ENCODE peak calls at places on chromosomes 2 and 18, in seven cellular contexts. B, K, R, P, V, J and D are unnamed samples.

GRCh38 chr2:144702051-144702450 is 182.1 kb upstream of the ZEB2 start:
- DNase-seq in J (no peak), R (no peak), V (no peak), K (no peak), P (no peak), B (no peak), D (no peak)

GRCh38 chr2:169664978-169665930 is 29.0 kb downstream of the CFAP210 start:
- DNase-seq in B (peak), P (no peak), J (no peak), V (no peak), R (no peak), K (no peak), D (no peak)

GRCh38 chr2:56671973-56672569 is 488.3 kb downstream of the CCDC85A start:
- DNase-seq in P (no peak), R (no peak), V (no peak), B (peak), J (no peak), K (no peak), D (no peak)

GRCh38 chr18:21134895-21135294 is 23.3 kb upstream of the ROCK1 start:
- DNase-seq in J (no peak), K (no peak), R (no peak), P (no peak), B (no peak), V (no peak), D (no peak)

GRCh38 chr2:235570256-235570655 is 76.4 kb downstream of the AGAP1 start:
- DNase-seq in B (no peak), R (no peak), J (no peak), P (no peak), V (no peak), K (no peak), D (no peak)

GRCh38 chr2:15170068-15170775 is 390.9 kb downstream of the NBAS start:
- DNase-seq in J (no peak), R (no peak), V (no peak), B (no peak), P (no peak), K (no peak), D (no peak)

GRCh38 chr2:168663993-168664392 is 138.4 kb upstream of the NOSTRIN start:
- DNase-seq in P (no peak), B (peak), K (no peak), J (no peak), R (no peak), V (no peak), D (no peak)

GRCh38 chr18:78853341-78853740 is 126.3 kb upstream of the SALL3 start:
- DNase-seq in B (no peak), V (no peak), K (no peak), J (no peak), R (no peak), P (no peak), D (no peak)

GRCh38 chr2:42770288-42771131 is 6.6 kb upstream of the OXER1 start:
- DNase-seq in R (no peak), V (no peak), K (no peak), B (peak), P (peak), J (no peak), D (peak)

GRCh38 chr2:109582928-109583895 is 30.6 kb downstream of the SEPTIN10 start:
- DNase-seq in R (no peak), J (no peak), B (no peak), K (no peak), V (no peak), P (no peak), D (no peak)

GRCh38 chr18:62759704-62760402 is 44.5 kb downstream of the PHLPP1 start:
- DNase-seq in R (no peak), V (no peak), P (no peak), J (no peak), B (peak), K (no peak), D (peak)

GRCh38 chr2:43230981-43231827 is 4.8 kb upstream of the ZFP36L2 start:
- DNase-seq in J (no peak), R (no peak), K (no peak), V (no peak), B (no peak), P (no peak), D (no peak)

GRCh38 chr2:433216-433615 is 145.3 kb upstream of the ALKAL2 start:
- DNase-seq in J (no peak), K (no peak), B (no peak), P (no peak), R (no peak), V (no peak), D (no peak)

GRCh38 chr2:241140445-241140840 is 8.8 kb downstream of the PASK start:
- DNase-seq in K (no peak), B (no peak), P (no peak), R (no peak), J (no peak), V (peak), D (no peak)

GRCh38 chr2:207706936-207707860 is 4.2 kb upstream of the CCNYL1 start:
- DNase-seq in R (no peak), J (no peak), V (no peak), B (no peak), K (no peak), P (no peak), D (no peak)

GRCh38 chr2:112588611-112589045 is 4.2 kb downstream of the CHCHD5 start:
- DNase-seq in P (no peak), V (peak), K (no peak), B (no peak), J (no peak), R (peak), D (no peak)

GRCh38 chr18:34742761-34743366 is 32.8 kb downstream of the DTNA start:
- DNase-seq in R (no peak), P (no peak), V (no peak), K (no peak), J (no peak), B (no peak), D (no peak)

GRCh38 chr2:73111300-73112025 is 1.3 kb downstream of the RAB11FIP5 start:
- DNase-seq in K (peak), B (no peak), V (no peak), R (peak), P (peak), J (no peak), D (peak)

DNA sequence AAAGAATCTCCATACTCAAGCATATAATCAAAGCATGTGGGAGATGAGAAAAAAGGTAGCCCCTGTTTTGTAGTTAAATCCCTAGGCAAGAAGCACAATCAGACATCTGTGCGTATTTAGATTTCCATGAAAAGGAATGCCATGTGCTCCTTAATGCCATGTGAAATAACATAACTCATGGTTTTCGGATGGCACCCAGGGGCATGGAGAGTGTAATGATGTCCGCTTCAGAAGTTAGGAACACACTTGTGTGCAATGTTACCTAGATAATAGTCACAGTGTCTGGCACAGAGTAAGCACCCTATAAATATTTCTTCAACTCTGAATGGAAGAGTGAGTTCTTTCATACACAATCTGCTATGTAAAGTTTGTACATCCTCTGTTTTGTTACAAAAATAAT is 197.0 kb downstream of the NCKAP5 start:
- DNase-seq in P (no peak), K (no peak), R (no peak), V (no peak), B (no peak), J (no peak), D (no peak)
- TF ChIP-seq CTCF in P (no peak), K (no peak), R (no peak), V (no peak), B (no peak), J (no peak), D (no peak)

GRCh38 chr2:238603596-238603995 is 176.9 kb downstream of the ASB1 start:
- DNase-seq in B (no peak), V (no peak), K (no peak), P (no peak), J (no peak), R (no peak), D (no peak)

GRCh38 chr2:238600506-238601432 is 174.0 kb downstream of the ASB1 start:
- DNase-seq in J (no peak), B (no peak), R (no peak), K (no peak), V (no peak), P (no peak), D (no peak)

GRCh38 chr2:238599549-238600505 is 173.1 kb downstream of the ASB1 start:
- DNase-seq in V (no peak), J (no peak), K (no peak), B (no peak), R (no peak), P (no peak), D (no peak)

GRCh38 chr2:238601433-238602222 is 174.9 kb downstream of the ASB1 start:
- DNase-seq in R (peak), V (no peak), B (no peak), K (peak), J (no peak), P (no peak), D (no peak)

DNA sequence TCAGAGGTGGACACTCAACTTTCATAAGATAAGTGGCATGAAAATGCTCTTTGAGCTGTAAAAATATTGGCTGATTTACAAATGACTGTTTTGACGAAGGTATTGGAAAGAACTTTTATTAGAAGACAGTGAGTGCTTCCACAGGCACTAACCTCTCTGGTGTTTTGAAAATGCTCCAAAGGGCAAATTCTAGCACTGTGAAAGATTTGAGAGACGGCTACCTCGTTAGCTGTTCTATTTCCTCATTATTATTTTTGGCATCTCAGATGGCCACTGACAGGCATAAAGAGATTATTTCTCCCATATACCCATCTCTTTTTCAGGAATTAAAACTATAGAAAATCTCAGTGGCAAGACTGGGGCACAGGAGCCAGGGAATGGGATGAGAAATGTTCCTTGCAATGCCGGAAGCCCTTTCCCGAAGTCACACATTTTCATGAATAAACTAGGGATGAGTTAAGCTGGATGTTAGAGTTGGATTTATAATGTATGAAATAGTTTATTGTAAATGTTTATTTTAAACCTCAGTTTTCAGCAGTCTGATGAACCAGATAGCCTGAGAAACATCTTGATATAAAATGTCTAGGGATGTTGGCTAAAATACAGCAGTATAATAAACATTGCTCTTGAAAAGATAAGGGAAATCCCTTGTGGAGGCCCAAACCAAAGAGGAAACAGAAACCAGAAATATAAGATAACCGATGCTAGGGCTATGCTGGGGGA is 175.7 kb downstream of the ASB1 start:
- DNase-seq in B (no peak), P (no peak), K (no peak), J (no peak), V (no peak), R (no peak), D (no peak)
- H3K27ac ChIP-seq in B (no peak), P (peak), K (peak), J (no peak), V (no peak), R (peak), D (no peak)

DNA sequence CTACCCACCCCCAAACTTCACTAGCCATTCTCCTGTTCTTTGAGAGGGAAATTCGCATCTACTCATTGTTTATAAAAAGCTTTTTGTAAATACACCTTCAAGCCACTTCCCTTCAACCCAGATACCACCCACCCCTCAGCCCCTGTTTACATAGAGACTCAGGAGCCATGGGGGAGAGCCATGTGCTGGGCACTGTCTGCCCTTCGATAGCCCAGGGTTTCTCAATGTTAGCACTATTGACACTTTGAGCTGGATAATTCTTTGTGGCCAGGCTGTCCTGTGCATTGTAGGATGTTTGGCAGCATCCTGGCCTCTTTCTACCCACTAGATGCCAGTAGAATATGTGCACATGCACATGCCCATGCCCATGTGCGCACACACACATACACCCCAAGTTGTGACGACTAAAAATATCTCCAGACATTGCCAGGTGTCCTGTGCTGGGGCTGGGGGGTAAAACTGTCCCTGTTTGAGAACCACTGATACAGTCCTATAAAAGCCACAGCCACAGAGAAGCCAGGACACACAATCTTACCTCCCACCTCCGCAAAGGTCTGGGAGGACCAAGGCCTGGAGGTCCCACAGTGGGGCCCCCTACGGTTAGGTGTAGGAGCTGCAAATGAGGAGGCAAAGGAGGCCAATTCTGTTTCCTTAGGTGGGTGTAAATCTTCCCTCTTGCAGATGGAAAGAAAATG is 44.5 kb upstream of the ASPRV1 start:
- DNase-seq in V (no peak), R (no peak), P (no peak), B (no peak), J (no peak), K (no peak), D (no peak)
- TF ChIP-seq CTCF in V (no peak), R (no peak), P (no peak), B (no peak), J (no peak), K (no peak), D (no peak)

DNA sequence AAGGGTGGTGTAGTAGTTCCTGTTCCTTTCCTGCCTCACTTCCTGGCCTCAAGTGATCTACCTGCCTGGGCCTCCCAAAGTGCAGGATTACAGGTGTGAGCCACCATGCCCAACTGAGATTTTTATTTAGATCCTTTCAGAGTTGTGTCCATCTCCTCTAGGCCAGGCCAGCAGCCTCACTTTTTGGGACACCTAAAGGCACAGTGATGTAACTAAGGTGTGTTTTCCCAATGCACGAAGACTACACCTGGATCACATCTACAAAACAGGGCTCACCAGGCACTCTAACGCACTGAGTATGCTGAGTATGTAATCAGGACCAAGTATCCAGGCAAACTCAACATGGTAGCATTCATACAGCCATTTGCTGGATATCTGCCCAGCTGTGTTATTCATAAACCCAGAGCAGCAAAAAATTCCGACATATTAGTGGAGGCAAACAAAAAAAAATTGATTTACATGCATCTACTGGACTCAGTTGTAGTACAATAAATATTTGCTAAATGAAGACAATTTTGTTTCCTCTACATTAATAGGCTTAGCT is 33.8 kb downstream of the LPIN2 start:
- DNase-seq in K (no peak), J (no peak), P (no peak), V (no peak), R (no peak), B (peak), D (no peak)
- H3K27ac ChIP-seq in K (peak), J (peak), P (peak), V (no peak), R (no peak), B (peak), D (peak)

GRCh38 chr2:69026638-69027037 is 13.7 kb downstream of the ANTXR1 start:
- DNase-seq in K (no peak), B (no peak), J (no peak), V (no peak), P (no peak), R (no peak), D (no peak)

GRCh38 chr2:69023236-69023635 is 10.3 kb downstream of the ANTXR1 start:
- DNase-seq in R (no peak), J (no peak), K (no peak), P (no peak), B (no peak), V (no peak), D (no peak)

GRCh38 chr2:69027060-69027459 is 14.1 kb downstream of the ANTXR1 start:
- DNase-seq in J (no peak), R (no peak), K (no peak), V (no peak), P (no peak), B (no peak), D (no peak)

GRCh38 chr2:69022548-69022947 is 9.6 kb downstream of the ANTXR1 start:
- DNase-seq in J (no peak), B (no peak), K (no peak), P (no peak), R (no peak), V (no peak), D (peak)

GRCh38 chr2:69026026-69026425 is 13.0 kb downstream of the ANTXR1 start:
- DNase-seq in B (peak), J (no peak), R (no peak), P (peak), K (no peak), V (no peak), D (no peak)
- TF ChIP-seq CTCF in B (peak), J (peak), R (peak), P (peak), K (peak), V (peak), D (no peak)

GRCh38 chr2:54587439-54588016 is 131.4 kb downstream of the SPTBN1 start:
- DNase-seq in J (no peak), K (no peak), R (no peak), V (no peak), P (no peak), B (no peak), D (no peak)

GRCh38 chr2:54589340-54590215 is 133.5 kb downstream of the SPTBN1 start:
- DNase-seq in R (no peak), B (peak), K (no peak), V (no peak), J (no peak), P (peak), D (no peak)

GRCh38 chr2:54589038-54589339 is 132.9 kb downstream of the SPTBN1 start:
- DNase-seq in B (no peak), R (no peak), P (no peak), J (no peak), V (no peak), K (no peak), D (no peak)

GRCh38 chr2:54590216-54590961 is 133.1 kb upstream of the EML6 start:
- DNase-seq in K (no peak), V (no peak), J (no peak), R (no peak), P (no peak), B (no peak), D (no peak)

GRCh38 chr2:54588244-54588899 is 132.2 kb downstream of the SPTBN1 start:
- DNase-seq in R (no peak), P (no peak), B (no peak), V (no peak), K (no peak), J (no peak), D (no peak)
- H3K27ac ChIP-seq in R (peak), P (peak), B (no peak), V (no peak), K (no peak), J (no peak), D (no peak)

DNA sequence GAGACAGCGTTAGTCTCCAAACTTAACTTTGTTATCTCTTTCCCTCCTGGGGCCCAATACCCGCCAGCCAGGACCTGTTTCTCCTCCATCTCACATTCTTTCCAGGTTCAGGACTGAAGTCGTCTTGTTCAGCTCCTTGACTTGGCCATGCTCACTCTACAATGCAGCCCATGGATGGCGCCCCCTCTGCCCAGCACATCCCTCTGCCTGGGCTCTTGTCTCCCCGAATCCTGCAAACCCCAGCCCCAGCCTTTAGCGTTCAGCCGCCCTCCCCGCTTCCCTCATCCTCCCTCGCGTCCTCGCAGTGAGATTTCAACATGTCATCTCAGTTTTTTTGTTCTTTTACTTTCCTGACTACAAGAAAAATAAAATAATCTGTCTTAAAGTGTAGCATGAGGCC is 1.2 kb downstream of the FAM178B start:
- DNase-seq in V (peak), K (no peak), J (no peak), R (no peak), B (no peak), P (no peak), D (no peak)
- TF ChIP-seq CTCF in V (no peak), K (no peak), J (no peak), R (no peak), B (no peak), P (no peak), D (no peak)